ENCODE peak calls at places on chromosomes 11 and 22, in five cellular contexts. One of them, this sample, is unnamed.

GRCh38 chr11:115222218-115222862 is 281.9 kb downstream of the CADM1 start:
- DNase-seq in HAP-1: no peak
- DNase-seq in effector memory CD4-positive, alpha-beta T cell: no peak
- DNase-seq in endodermal cell: peak; percentile 59
- DNase-seq in uterus: no peak
- DNase-seq in this sample: no peak

GRCh38 chr22:40007826-40008710 is 13.3 kb downstream of the FAM83F start:
- DNase-seq in HAP-1: no peak
- DNase-seq in effector memory CD4-positive, alpha-beta T cell: no peak
- DNase-seq in endodermal cell: no peak
- DNase-seq in uterus: no peak
- DNase-seq in this sample: peak; percentile 42

GRCh38 chr11:31557991-31558390 is 48.4 kb downstream of the ELP4 start:
- DNase-seq in HAP-1: no peak
- DNase-seq in effector memory CD4-positive, alpha-beta T cell: no peak
- DNase-seq in endodermal cell: no peak
- DNase-seq in uterus: no peak
- DNase-seq in this sample: no peak

GRCh38 chr22:38350444-38351359 is 33.5 kb upstream of the CSNK1E start:
- DNase-seq in HAP-1: peak; percentile 4
- DNase-seq in effector memory CD4-positive, alpha-beta T cell: no peak
- DNase-seq in endodermal cell: no peak
- DNase-seq in uterus: peak; percentile 11
- DNase-seq in this sample: no peak

GRCh38 chr11:84212467-84213390 is 926.6 kb upstream of the CCDC90B start:
- DNase-seq in HAP-1: no peak
- DNase-seq in effector memory CD4-positive, alpha-beta T cell: no peak
- DNase-seq in endodermal cell: no peak
- DNase-seq in uterus: no peak
- DNase-seq in this sample: no peak

GRCh38 chr22:49687333-49687732 is 140.3 kb downstream of the BRD1 start:
- DNase-seq in HAP-1: no peak
- DNase-seq in effector memory CD4-positive, alpha-beta T cell: no peak
- DNase-seq in endodermal cell: peak; percentile 11
- DNase-seq in uterus: no peak
- DNase-seq in this sample: no peak

GRCh38 chr11:95076416-95076815 is 9.7 kb downstream of the SRSF8 start:
- DNase-seq in HAP-1: no peak
- DNase-seq in effector memory CD4-positive, alpha-beta T cell: no peak
- DNase-seq in endodermal cell: peak; percentile 7
- DNase-seq in uterus: peak; percentile 47
- DNase-seq in this sample: peak; percentile 58

GRCh38 chr11:102603091-102603490 is 22.0 kb downstream of the MMP20 start:
- DNase-seq in HAP-1: no peak
- DNase-seq in effector memory CD4-positive, alpha-beta T cell: no peak
- DNase-seq in endodermal cell: no peak
- DNase-seq in uterus: no peak
- DNase-seq in this sample: no peak

GRCh38 chr11:102172127-102172848 is 62.0 kb downstream of the YAP1 start:
- DNase-seq in HAP-1: no peak
- DNase-seq in effector memory CD4-positive, alpha-beta T cell: no peak
- DNase-seq in endodermal cell: no peak
- DNase-seq in uterus: no peak
- DNase-seq in this sample: no peak

GRCh38 chr11:72278911-72279310 is 34.9 kb upstream of the PHOX2A start:
- DNase-seq in HAP-1: no peak
- DNase-seq in effector memory CD4-positive, alpha-beta T cell: no peak
- DNase-seq in endodermal cell: no peak
- DNase-seq in uterus: no peak
- DNase-seq in this sample: no peak

GRCh38 chr22:38353142-38353629 is 36.0 kb upstream of the CSNK1E start:
- DNase-seq in HAP-1: peak; percentile 77
- DNase-seq in effector memory CD4-positive, alpha-beta T cell: peak; percentile 52
- DNase-seq in endodermal cell: peak; percentile 93
- DNase-seq in uterus: peak; percentile 79
- DNase-seq in this sample: peak; percentile 66

GRCh38 chr11:96168623-96169022 is 174.4 kb downstream of the MAML2 start:
- DNase-seq in HAP-1: no peak
- DNase-seq in effector memory CD4-positive, alpha-beta T cell: no peak
- DNase-seq in endodermal cell: no peak
- DNase-seq in uterus: peak; percentile 46
- DNase-seq in this sample: peak; percentile 65

GRCh38 chr11:14288189-14288935 is 70.6 kb downstream of the RRAS2 start:
- DNase-seq in HAP-1: no peak
- DNase-seq in effector memory CD4-positive, alpha-beta T cell: no peak
- DNase-seq in endodermal cell: no peak
- DNase-seq in uterus: no peak
- DNase-seq in this sample: no peak

GRCh38 chr22:40107244-40107643 is 70.5 kb upstream of the TNRC6B start:
- DNase-seq in HAP-1: no peak
- DNase-seq in effector memory CD4-positive, alpha-beta T cell: no peak
- DNase-seq in endodermal cell: no peak
- DNase-seq in uterus: no peak
- DNase-seq in this sample: no peak

GRCh38 chr11:24421766-24422165 is 75.1 kb upstream of the LUZP2 start:
- DNase-seq in HAP-1: no peak
- DNase-seq in effector memory CD4-positive, alpha-beta T cell: no peak
- DNase-seq in endodermal cell: no peak
- DNase-seq in uterus: no peak
- DNase-seq in this sample: no peak

GRCh38 chr11:61345954-61346814 is 13.2 kb downstream of the TKFC start:
- DNase-seq in HAP-1: no peak
- DNase-seq in effector memory CD4-positive, alpha-beta T cell: no peak
- DNase-seq in endodermal cell: no peak
- DNase-seq in uterus: no peak
- DNase-seq in this sample: no peak

GRCh38 chr11:111449158-111449557 is 63.0 kb downstream of the BTG4 start:
- DNase-seq in HAP-1: no peak
- DNase-seq in effector memory CD4-positive, alpha-beta T cell: no peak
- DNase-seq in endodermal cell: peak; percentile 26
- DNase-seq in uterus: no peak
- DNase-seq in this sample: no peak

GRCh38 chr11:59053387-59053786 is 32.7 kb upstream of the GLYATL1B start:
- DNase-seq in HAP-1: peak; percentile 83
- DNase-seq in effector memory CD4-positive, alpha-beta T cell: peak; percentile 77
- DNase-seq in endodermal cell: peak; percentile 90
- DNase-seq in uterus: peak; percentile 36
- DNase-seq in this sample: peak; percentile 66

DNA sequence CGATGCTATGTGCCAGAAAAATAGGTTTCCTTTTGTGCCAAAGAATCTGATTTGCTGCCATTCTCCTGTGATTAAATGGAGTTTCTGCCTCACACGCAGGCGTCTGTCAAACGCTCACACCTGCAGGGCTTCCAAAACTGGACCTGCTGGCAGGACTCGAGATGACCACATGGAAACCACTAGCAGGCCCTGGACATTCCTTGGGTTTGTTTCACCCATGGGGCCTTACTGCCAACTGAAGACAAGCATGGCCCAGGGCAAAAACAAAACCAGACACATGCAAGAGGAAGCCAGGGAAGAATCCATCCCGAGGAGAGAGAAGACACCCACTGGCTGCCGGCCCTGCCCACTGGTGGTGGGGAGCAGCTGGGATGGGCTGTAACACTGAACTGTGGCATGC is 55.9 kb upstream of the MN1 start:
- DNase-seq in HAP-1: no peak
- DNase-seq in effector memory CD4-positive, alpha-beta T cell: no peak
- DNase-seq in endodermal cell: no peak
- DNase-seq in uterus: no peak
- DNase-seq in this sample: no peak
- H3K36me3 ChIP-seq in HAP-1: peaks cover 83% of the 10 kb centered on the region
- H3K36me3 ChIP-seq in effector memory CD4-positive, alpha-beta T cell: peaks cover 60% of the 10 kb centered on the region
- H3K36me3 ChIP-seq in endodermal cell: peaks cover 92% of the 10 kb centered on the region
- H3K36me3 ChIP-seq in uterus: no peaks in the 10 kb centered on the region
- H3K36me3 ChIP-seq in this sample: peaks cover 32% of the 10 kb centered on the region

GRCh38 chr11:66221012-66221411 is 47.4 kb upstream of the RAB1B start:
- DNase-seq in HAP-1: peak; percentile 0
- DNase-seq in effector memory CD4-positive, alpha-beta T cell: no peak
- DNase-seq in endodermal cell: peak; percentile 26
- DNase-seq in uterus: no peak
- DNase-seq in this sample: no peak

GRCh38 chr11:66218846-66219620 is 49.4 kb upstream of the RAB1B start:
- DNase-seq in HAP-1: peak; percentile 4
- DNase-seq in effector memory CD4-positive, alpha-beta T cell: no peak
- DNase-seq in endodermal cell: no peak
- DNase-seq in uterus: peak; percentile 5
- DNase-seq in this sample: no peak

GRCh38 chr11:66221726-66222236 is 46.7 kb upstream of the RAB1B start:
- DNase-seq in HAP-1: no peak
- DNase-seq in effector memory CD4-positive, alpha-beta T cell: no peak
- DNase-seq in endodermal cell: peak; percentile 43
- DNase-seq in uterus: no peak
- DNase-seq in this sample: no peak

GRCh38 chr11:66220566-66220935 is 47.9 kb upstream of the RAB1B start:
- DNase-seq in HAP-1: no peak
- DNase-seq in effector memory CD4-positive, alpha-beta T cell: no peak
- DNase-seq in endodermal cell: no peak
- DNase-seq in uterus: no peak
- DNase-seq in this sample: no peak

DNA sequence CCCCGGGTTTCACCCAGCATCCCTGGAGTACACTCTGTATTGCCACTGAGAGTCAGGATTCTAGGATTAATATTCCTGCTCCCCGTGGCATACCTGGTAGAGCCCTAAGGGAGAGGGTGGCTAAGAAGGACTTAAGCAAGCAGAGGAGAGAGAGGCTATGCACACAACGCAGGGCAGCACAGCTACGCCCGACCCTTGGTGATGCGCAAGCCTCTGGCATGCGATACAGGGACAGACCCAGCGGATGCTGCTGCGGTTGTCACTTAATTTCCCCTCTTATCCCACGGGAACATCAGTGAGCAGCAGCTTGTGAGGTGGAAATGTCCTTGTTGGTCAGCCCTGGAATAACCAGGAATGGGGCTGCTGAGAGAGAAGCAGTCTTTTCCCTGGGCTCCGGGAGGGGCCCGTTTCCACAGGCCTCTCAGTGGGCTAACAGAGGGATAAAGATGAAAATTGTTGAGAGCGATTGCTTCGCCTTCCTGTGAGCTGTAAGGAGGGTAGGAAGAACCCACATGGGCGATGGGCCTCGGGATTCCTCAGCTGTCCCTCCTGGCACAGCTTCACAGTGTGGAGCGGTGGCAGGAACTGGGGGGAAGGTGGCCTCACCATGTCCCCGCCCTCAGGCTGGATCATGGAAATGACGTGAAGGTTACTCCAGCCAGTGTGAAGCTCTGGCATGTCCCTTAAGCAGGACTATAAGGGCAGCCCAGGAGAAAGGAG is 48.4 kb upstream of the RAB1B start:
- DNase-seq in HAP-1: peak; percentile 2
- DNase-seq in effector memory CD4-positive, alpha-beta T cell: no peak
- DNase-seq in endodermal cell: peak; percentile 35
- DNase-seq in uterus: no peak
- DNase-seq in this sample: no peak
- H3K36me3 ChIP-seq in HAP-1: no peaks in the 10 kb centered on the region
- H3K36me3 ChIP-seq in effector memory CD4-positive, alpha-beta T cell: peaks cover 58% of the 10 kb centered on the region
- H3K36me3 ChIP-seq in endodermal cell: peaks cover 68% of the 10 kb centered on the region
- H3K36me3 ChIP-seq in uterus: no peaks in the 10 kb centered on the region
- H3K36me3 ChIP-seq in this sample: peaks cover 17% of the 10 kb centered on the region

GRCh38 chr22:41526802-41527799 is 17.2 kb downstream of the POLR3H start:
- DNase-seq in HAP-1: peak; percentile 65
- DNase-seq in effector memory CD4-positive, alpha-beta T cell: peak; percentile 58
- DNase-seq in endodermal cell: peak; percentile 89
- DNase-seq in uterus: peak; percentile 57
- DNase-seq in this sample: no peak

GRCh38 chr22:41524809-41525449 is 19.3 kb downstream of the POLR3H start:
- DNase-seq in HAP-1: no peak
- DNase-seq in effector memory CD4-positive, alpha-beta T cell: peak; percentile 47
- DNase-seq in endodermal cell: peak; percentile 72
- DNase-seq in uterus: peak; percentile 57
- DNase-seq in this sample: no peak

GRCh38 chr22:41524283-41524682 is 20.0 kb downstream of the POLR3H start:
- DNase-seq in HAP-1: no peak
- DNase-seq in effector memory CD4-positive, alpha-beta T cell: no peak
- DNase-seq in endodermal cell: no peak
- DNase-seq in uterus: peak; percentile 80
- DNase-seq in this sample: peak; percentile 75

GRCh38 chr22:41526226-41526531 is 18.1 kb downstream of the POLR3H start:
- DNase-seq in HAP-1: no peak
- DNase-seq in effector memory CD4-positive, alpha-beta T cell: no peak
- DNase-seq in endodermal cell: no peak
- DNase-seq in uterus: no peak
- DNase-seq in this sample: no peak

GRCh38 chr22:41525450-41526225 is 18.6 kb downstream of the POLR3H start:
- DNase-seq in HAP-1: no peak
- DNase-seq in effector memory CD4-positive, alpha-beta T cell: no peak
- DNase-seq in endodermal cell: peak; percentile 49
- DNase-seq in uterus: no peak
- DNase-seq in this sample: no peak
- H3K36me3 ChIP-seq in HAP-1: peaks cover 78% of the 10 kb centered on the region
- H3K36me3 ChIP-seq in effector memory CD4-positive, alpha-beta T cell: peaks cover 51% of the 10 kb centered on the region
- H3K36me3 ChIP-seq in endodermal cell: peaks cover 53% of the 10 kb centered on the region
- H3K36me3 ChIP-seq in uterus: no peaks in the 10 kb centered on the region
- H3K36me3 ChIP-seq in this sample: peaks cover 61% of the 10 kb centered on the region

GRCh38 chr11:3369366-3369765 is 9.6 kb downstream of the ZNF195 start:
- DNase-seq in HAP-1: no peak
- DNase-seq in effector memory CD4-positive, alpha-beta T cell: no peak
- DNase-seq in endodermal cell: no peak
- DNase-seq in uterus: no peak
- DNase-seq in this sample: no peak
- H3K36me3 ChIP-seq in HAP-1: peaks cover 87% of the 10 kb centered on the region
- H3K36me3 ChIP-seq in effector memory CD4-positive, alpha-beta T cell: peaks cover 78% of the 10 kb centered on the region
- H3K36me3 ChIP-seq in endodermal cell: peaks cover 99% of the 10 kb centered on the region
- H3K36me3 ChIP-seq in uterus: no peaks in the 10 kb centered on the region
- H3K36me3 ChIP-seq in this sample: peaks cover 40% of the 10 kb centered on the region

GRCh38 chr11:46541593-46542371 is 52.0 kb downstream of the AMBRA1 start:
- DNase-seq in HAP-1: no peak
- DNase-seq in effector memory CD4-positive, alpha-beta T cell: no peak
- DNase-seq in endodermal cell: no peak
- DNase-seq in uterus: no peak
- DNase-seq in this sample: peak; percentile 89
- H3K36me3 ChIP-seq in HAP-1: no peaks in the 10 kb centered on the region
- H3K36me3 ChIP-seq in effector memory CD4-positive, alpha-beta T cell: peaks cover 65% of the 10 kb centered on the region
- H3K36me3 ChIP-seq in endodermal cell: peaks cover 61% of the 10 kb centered on the region
- H3K36me3 ChIP-seq in uterus: no peaks in the 10 kb centered on the region
- H3K36me3 ChIP-seq in this sample: peaks cover 32% of the 10 kb centered on the region

GRCh38 chr11:68773521-68774187 is 22.3 kb upstream of the TESMIN start:
- DNase-seq in HAP-1: no peak
- DNase-seq in effector memory CD4-positive, alpha-beta T cell: no peak
- DNase-seq in endodermal cell: no peak
- DNase-seq in uterus: no peak
- DNase-seq in this sample: no peak
- H3K36me3 ChIP-seq in HAP-1: peaks cover 76% of the 10 kb centered on the region
- H3K36me3 ChIP-seq in effector memory CD4-positive, alpha-beta T cell: peaks cover 77% of the 10 kb centered on the region
- H3K36me3 ChIP-seq in endodermal cell: no peaks in the 10 kb centered on the region
- H3K36me3 ChIP-seq in uterus: no peaks in the 10 kb centered on the region
- H3K36me3 ChIP-seq in this sample: peaks cover 53% of the 10 kb centered on the region

This sample was measured in lung.